ENCODE peak calls at places on chromosomes 2 and 18, in seven cellular contexts. Q is right cardiac atrium; E is cardiac muscle cell; U is astrocyte of the spinal cord; F is OCI-LY7; D is cardiac fibroblast; L is CD8-positive, alpha-beta memory T cell. V is an unnamed sample.

GRCh38 chr2:173770936-173771678 is 194.1 kb downstream of the SP3 start:
- DNase-seq in Q (no peak), E (no peak), U (no peak), F (no peak), D (no peak), L (no peak), V (no peak)

GRCh38 chr2:43225788-43226557 is 433 bp downstream of the ZFP36L2 start:
- DNase-seq in Q (peak), E (no peak), U (peak), F (peak), D (peak), L (peak), V (peak)

GRCh38 chr2:218006741-218007140 is 3.9 kb upstream of the TNS1 start:
- DNase-seq in Q (no peak), E (peak), U (no peak), F (no peak), D (no peak), L (no peak), V (no peak)

GRCh38 chr2:235204923-235205322 is 253.1 kb downstream of the SH3BP4 start:
- DNase-seq in Q (no peak), E (no peak), U (no peak), F (no peak), D (no peak), L (no peak), V (no peak)

GRCh38 chr2:36706451-36706850 is 9.9 kb downstream of the VIT start:
- DNase-seq in Q (no peak), E (no peak), U (no peak), F (no peak), D (peak), L (no peak), V (peak)

GRCh38 chr2:233476083-233476410 is 90.5 kb downstream of the USP40 start:
- DNase-seq in Q (no peak), E (no peak), U (no peak), F (no peak), D (no peak), L (no peak), V (no peak)

GRCh38 chr2:128789776-128790455 is 471.2 kb upstream of the HS6ST1 start:
- DNase-seq in Q (no peak), E (no peak), U (no peak), F (no peak), D (no peak), L (no peak), V (no peak)

GRCh38 chr18:76619342-76620315 is 124.6 kb upstream of the ZNF516 start:
- DNase-seq in Q (peak), E (peak), U (peak), F (no peak), D (peak), L (no peak), V (peak)

GRCh38 chr2:156436477-156437085 is 402 bp downstream of the GPD2 start:
- DNase-seq in Q (peak), E (peak), U (peak), F (peak), D (peak), L (no peak), V (peak)

GRCh38 chr18:36610716-36611115 is 218.1 kb downstream of the TPGS2 start:
- DNase-seq in Q (no peak), E (peak), U (no peak), F (no peak), D (no peak), L (no peak), V (no peak)

GRCh38 chr2:40273623-40274236 is 178.2 kb downstream of the SLC8A1 start:
- DNase-seq in Q (peak), E (peak), U (no peak), F (no peak), D (no peak), L (no peak), V (no peak)

GRCh38 chr2:46963961-46964673 is 48.5 kb upstream of the MCFD2 start:
- DNase-seq in Q (no peak), E (peak), U (no peak), F (no peak), D (peak), L (no peak), V (no peak)

GRCh38 chr2:177021686-177022085 is 190.9 kb upstream of the HNRNPA3 start:
- DNase-seq in Q (no peak), E (no peak), U (no peak), F (no peak), D (no peak), L (no peak), V (no peak)

GRCh38 chr18:32770651-32771168 is 2.1 kb downstream of the KLHL14 start:
- DNase-seq in Q (no peak), E (no peak), U (no peak), F (no peak), D (no peak), L (no peak), V (no peak)

GRCh38 chr2:238974510-238975166 is 126.8 kb downstream of the TWIST2 start:
- DNase-seq in Q (no peak), E (peak), U (peak), F (no peak), D (peak), L (no peak), V (peak)

GRCh38 chr2:160317113-160318099 is 117.3 kb upstream of the ITGB6 start:
- DNase-seq in Q (peak), E (peak), U (peak), F (no peak), D (no peak), L (no peak), V (no peak)

GRCh38 chr2:128445533-128445900 is 126.8 kb upstream of the HS6ST1 start:
- DNase-seq in Q (peak), E (no peak), U (no peak), F (no peak), D (no peak), L (no peak), V (no peak)

GRCh38 chr2:151482310-151482709 is 72.6 kb downstream of the RIF1 start:
- DNase-seq in Q (no peak), E (no peak), U (no peak), F (no peak), D (no peak), L (no peak), V (no peak)

GRCh38 chr2:144707927-144708326 is 188.0 kb upstream of the ZEB2 start:
- DNase-seq in Q (no peak), E (no peak), U (peak), F (no peak), D (peak), L (no peak), V (no peak)

GRCh38 chr2:229164545-229165249 is 106.4 kb downstream of the PID1 start:
- DNase-seq in Q (no peak), E (peak), U (peak), F (no peak), D (peak), L (no peak), V (no peak)

GRCh38 chr2:63034575-63034974 is 16.1 kb upstream of the OTX1 start:
- DNase-seq in Q (no peak), E (no peak), U (no peak), F (no peak), D (no peak), L (no peak), V (no peak)

GRCh38 chr2:178403671-178404379 is 47.1 kb downstream of the PRKRA start:
- DNase-seq in Q (no peak), E (no peak), U (no peak), F (no peak), D (no peak), L (no peak), V (no peak)
- H3K4me3 ChIP-seq in Q (no peak), E (no peak), U (no peak), F (no peak), D (no peak), L (no peak), V (no peak)

GRCh38 chr2:132670104-132670960 is at the start of gene LYPD1:
- DNase-seq in Q (peak), E (no peak), U (peak), F (no peak), D (no peak), L (no peak), V (peak)
- H3K4me3 ChIP-seq in Q (peak), E (peak), U (peak), F (peak), D (peak), L (no peak), V (peak)

DNA sequence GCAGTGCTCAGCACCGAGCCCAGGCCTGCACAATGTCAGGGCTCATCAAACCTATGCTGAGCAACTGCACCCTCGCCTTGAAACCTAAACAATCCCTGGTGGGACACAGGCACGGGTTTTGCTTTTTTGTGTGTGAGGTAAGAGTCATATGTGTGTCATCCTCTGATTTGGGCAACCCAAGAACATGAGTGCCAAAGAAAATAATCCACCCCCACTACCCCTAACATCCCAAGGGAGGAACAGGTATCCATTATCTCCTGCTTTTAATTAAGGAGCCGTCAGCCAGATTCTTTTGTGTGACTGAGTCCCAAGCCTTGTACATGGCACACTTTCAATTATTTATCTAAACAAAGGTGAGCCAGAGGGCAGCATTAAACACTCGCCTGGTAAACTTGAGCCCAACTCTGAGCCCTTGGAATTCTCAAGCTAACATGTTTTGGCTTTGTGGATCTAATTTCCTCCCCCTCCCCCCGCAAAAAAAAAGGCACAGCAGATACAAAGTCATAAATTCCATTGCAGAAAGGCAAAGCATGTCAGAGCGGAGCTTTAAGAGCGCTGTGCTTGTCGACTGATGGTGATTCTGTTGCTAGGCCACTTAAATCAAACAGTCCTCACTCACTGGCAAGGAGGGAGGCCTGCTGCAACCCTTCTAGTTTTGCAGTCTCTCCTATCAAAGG is 143.3 kb upstream of the LMAN1 start:
- DNase-seq in Q (peak), E (peak), U (peak), F (no peak), D (peak), L (no peak), V (peak)
- H3K4me3 ChIP-seq in Q (no peak), E (no peak), U (no peak), F (no peak), D (no peak), L (no peak), V (peak)

DNA sequence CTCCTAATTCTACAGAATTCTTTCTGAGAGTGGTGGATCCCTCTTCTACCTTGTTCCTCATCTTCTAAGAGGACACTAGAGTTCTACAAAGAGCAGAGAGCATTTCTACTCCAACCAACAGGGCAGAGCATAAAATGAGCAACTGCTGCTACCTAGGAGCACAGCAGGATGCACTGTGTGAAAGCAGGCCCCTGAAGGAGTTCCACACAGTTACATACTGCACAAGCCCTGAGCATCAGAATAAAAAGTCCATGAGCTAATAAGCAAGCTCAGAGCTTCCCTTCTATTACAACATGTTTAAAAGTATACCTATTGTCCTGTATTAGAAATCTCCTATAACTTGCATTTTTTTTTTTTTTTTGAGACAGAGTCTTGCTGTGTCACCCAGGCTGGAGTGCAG is 8.4 kb downstream of the FHL2 start:
- DNase-seq in Q (no peak), E (no peak), U (no peak), F (no peak), D (peak), L (no peak), V (no peak)
- H3K4me3 ChIP-seq in Q (no peak), E (no peak), U (no peak), F (no peak), D (no peak), L (no peak), V (no peak)

GRCh38 chr2:202035089-202035940 is 1.7 kb downstream of the FZD7 start:
- DNase-seq in Q (peak), E (peak), U (peak), F (no peak), D (peak), L (peak), V (peak)

GRCh38 chr2:202035941-202036372 is 2.3 kb downstream of the FZD7 start:
- DNase-seq in Q (peak), E (no peak), U (peak), F (no peak), D (no peak), L (no peak), V (no peak)

GRCh38 chr2:202033317-202034248 is at the start of gene FZD7:
- DNase-seq in Q (peak), E (peak), U (peak), F (peak), D (peak), L (peak), V (peak)

GRCh38 chr2:202032841-202033316 is 776 bp upstream of the FZD7 start:
- DNase-seq in Q (peak), E (peak), U (peak), F (peak), D (peak), L (peak), V (peak)

DNA sequence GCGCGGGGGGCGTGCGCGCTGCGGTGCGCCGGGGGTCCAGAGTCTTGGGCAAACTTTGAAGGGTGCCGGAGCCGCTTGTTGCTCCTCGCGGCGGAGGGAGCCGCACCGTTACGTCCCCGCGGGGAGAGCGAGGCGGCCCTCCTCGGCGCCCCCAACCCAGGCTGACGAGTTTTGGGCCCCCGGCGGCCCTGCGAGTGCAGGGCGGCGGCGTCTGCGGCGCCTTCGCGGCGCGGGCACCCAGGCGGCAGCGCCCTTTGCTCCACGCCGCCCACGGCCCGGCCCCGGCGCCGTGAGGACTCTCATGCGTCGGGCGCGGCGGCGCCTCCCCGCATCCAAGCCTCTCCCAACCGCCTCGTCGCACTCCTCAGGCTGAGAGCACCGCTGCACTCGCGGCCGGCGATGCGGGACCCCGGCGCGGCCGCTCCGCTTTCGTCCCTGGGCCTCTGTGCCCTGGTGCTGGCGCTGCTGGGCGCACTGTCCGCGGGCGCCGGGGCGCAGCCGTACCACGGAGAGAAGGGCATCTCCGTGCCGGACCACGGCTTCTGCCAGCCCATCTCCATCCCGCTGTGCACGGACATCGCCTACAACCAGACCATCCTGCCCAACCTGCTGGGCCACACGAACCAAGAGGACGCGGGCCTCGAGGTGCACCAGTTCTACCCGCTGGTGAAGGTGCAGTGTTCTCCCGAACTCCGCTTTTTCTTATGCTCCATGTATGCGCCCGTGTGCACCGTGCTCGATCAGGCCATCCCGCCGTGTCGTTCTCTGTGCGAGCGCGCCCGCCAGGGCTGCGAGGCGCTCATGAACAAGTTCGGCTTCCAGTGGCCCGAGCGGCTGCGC is 814 bp downstream of the FZD7 start:
- DNase-seq in Q (peak), E (peak), U (peak), F (no peak), D (peak), L (no peak), V (peak)
- H3K4me3 ChIP-seq in Q (peak), E (peak), U (peak), F (peak), D (peak), L (peak), V (peak)

GRCh38 chr2:181393472-181393871 is 63.7 kb upstream of the ITGA4 start:
- DNase-seq in Q (no peak), E (peak), U (peak), F (no peak), D (peak), L (no peak), V (peak)
- H3K4me3 ChIP-seq in Q (no peak), E (no peak), U (no peak), F (no peak), D (no peak), L (peak), V (peak)

GRCh38 chr2:74516650-74517049 is 2.4 kb downstream of the TLX2 start:
- DNase-seq in Q (no peak), E (no peak), U (no peak), F (no peak), D (no peak), L (no peak), V (no peak)
- H3K4me3 ChIP-seq in Q (no peak), E (no peak), U (no peak), F (no peak), D (no peak), L (no peak), V (no peak)

GRCh38 chr2:138237657-138238384 is 263.7 kb upstream of the SPOPL start:
- DNase-seq in Q (no peak), E (peak), U (no peak), F (no peak), D (no peak), L (no peak), V (no peak)

GRCh38 chr2:138236142-138236541 is 265.4 kb upstream of the SPOPL start:
- DNase-seq in Q (no peak), E (no peak), U (no peak), F (no peak), D (no peak), L (no peak), V (no peak)

GRCh38 chr2:138238908-138239307 is 262.7 kb upstream of the SPOPL start:
- DNase-seq in Q (no peak), E (no peak), U (no peak), F (no peak), D (no peak), L (no peak), V (no peak)

GRCh38 chr2:138244400-138245001 is 257.1 kb upstream of the SPOPL start:
- DNase-seq in Q (peak), E (no peak), U (no peak), F (no peak), D (peak), L (no peak), V (peak)

GRCh38 chr2:138239902-138240595 is 261.5 kb upstream of the SPOPL start:
- DNase-seq in Q (no peak), E (peak), U (peak), F (no peak), D (peak), L (no peak), V (peak)
- H3K4me3 ChIP-seq in Q (no peak), E (no peak), U (no peak), F (no peak), D (no peak), L (no peak), V (peak)